ENCODE peak calls at places on chromosomes 12 and 14, in four cellular contexts. F is ovary, Q is tibial nerve, N is sigmoid colon. E is an unnamed sample.

GRCh38 chr12:86137936-86138335 is 118.3 kb downstream of the MGAT4C start:
- DNase-seq in N (no peak), Q (no peak), F (no peak), E (no peak)

GRCh38 chr12:15227004-15227679 is 5.9 kb upstream of the RERG start:
- DNase-seq in F (no peak), N (peak; percentile 80), Q (peak; percentile 19), E (peak; percentile 47)

GRCh38 chr12:65384240-65384639 is 105.8 kb downstream of the MSRB3 start:
- DNase-seq in N (no peak), F (no peak), Q (no peak), E (no peak)

GRCh38 chr12:31589896-31590729 is 823 bp downstream of the DENND5B start:
- DNase-seq in Q (peak; percentile 17), F (peak; percentile 65), N (peak; percentile 84), E (peak; percentile 43)

GRCh38 chr14:52360831-52361230 is 46.7 kb downstream of the PTGER2 start:
- DNase-seq in F (peak; percentile 18), N (peak; percentile 66), Q (no peak), E (no peak)

GRCh38 chr14:76918751-76919421 is 92.7 kb downstream of the LRRC74A start:
- DNase-seq in Q (peak; percentile 91), F (peak; percentile 98), N (peak; percentile 99), E (peak; percentile 95)

GRCh38 chr12:62562892-62563291 is 96.3 kb downstream of the MON2 start:
- DNase-seq in N (no peak), F (no peak), Q (no peak), E (no peak)

GRCh38 chr12:43154498-43155045 is 397.4 kb downstream of the ADAMTS20 start:
- DNase-seq in F (no peak), Q (no peak), N (no peak), E (no peak)

GRCh38 chr12:56158926-56159461 is 835 bp downstream of the MYL6 start:
- DNase-seq in F (peak; percentile 70), Q (peak; percentile 62), N (peak; percentile 97), E (peak; percentile 96)

GRCh38 chr14:73323889-73324535 is 86.7 kb downstream of the PAPLN start:
- DNase-seq in Q (no peak), F (no peak), N (no peak), E (no peak)
- TF ChIP-seq EP300 in Q (no peak), F (no peak), N (no peak), E (no peak)

GRCh38 chr14:101639257-101639833 is 78.0 kb downstream of the DIO3 start:
- DNase-seq in F (no peak), Q (no peak), N (no peak), E (no peak)
- TF ChIP-seq EP300 in F (no peak), Q (no peak), N (no peak), E (no peak)

GRCh38 chr14:26841920-26842741 is 244.3 kb upstream of the NOVA1 start:
- DNase-seq in N (peak; percentile 88), Q (peak; percentile 46), F (peak; percentile 51), E (peak; percentile 66)

GRCh38 chr14:26846388-26846787 is 248.6 kb upstream of the NOVA1 start:
- DNase-seq in F (no peak), N (no peak), Q (no peak), E (no peak)

GRCh38 chr14:26849514-26849913 is 251.7 kb upstream of the NOVA1 start:
- DNase-seq in Q (no peak), F (no peak), N (no peak), E (no peak)

GRCh38 chr14:26841361-26841760 is 243.5 kb upstream of the NOVA1 start:
- DNase-seq in Q (no peak), F (no peak), N (no peak), E (no peak)

GRCh38 chr14:26845106-26845818 is 247.4 kb upstream of the NOVA1 start:
- DNase-seq in N (no peak), F (no peak), Q (no peak), E (no peak)
- TF ChIP-seq EP300 in N (no peak), F (no peak), Q (no peak), E (no peak)

DNA sequence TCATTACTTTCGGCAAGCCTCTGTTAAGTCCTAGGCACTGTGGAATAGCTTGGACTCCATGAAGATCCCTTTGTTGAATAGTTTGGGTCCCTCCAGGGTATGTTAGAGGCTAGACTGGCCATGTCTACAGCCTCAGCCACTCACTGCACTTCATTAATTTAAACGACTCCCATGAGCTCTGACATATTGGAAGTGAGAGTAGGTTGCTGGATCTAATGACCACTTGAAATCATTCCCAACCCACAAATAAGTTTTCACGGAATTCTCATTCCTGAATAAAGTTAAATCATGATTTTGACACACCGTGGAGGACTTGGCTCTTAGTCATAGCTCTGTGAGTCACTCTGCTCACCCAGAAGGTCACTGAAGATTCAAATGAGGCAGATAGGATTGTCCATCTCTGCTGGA is 21.4 kb upstream of the APPL2 start:
- DNase-seq in N (no peak), Q (no peak), F (no peak), E (no peak)
- TF ChIP-seq EP300 in N (no peak), Q (no peak), F (no peak), E (no peak)

GRCh38 chr14:68466491-68466977 is 326.3 kb downstream of the ZFP36L1 start:
- DNase-seq in Q (no peak), N (no peak), F (no peak), E (no peak)
- TF ChIP-seq EP300 in Q (no peak), N (no peak), F (no peak), E (no peak)

GRCh38 chr12:115423546-115423987 is 739.6 kb upstream of the TBX3 start:
- DNase-seq in Q (no peak), F (no peak), N (no peak), E (no peak)
- TF ChIP-seq EP300 in Q (no peak), F (no peak), N (no peak), E (no peak)

GRCh38 chr12:98328467-98328866 is 186.9 kb upstream of the TMPO start:
- DNase-seq in Q (no peak), N (no peak), F (no peak), E (no peak)
- TF ChIP-seq EP300 in Q (no peak), N (no peak), F (no peak), E (no peak)

GRCh38 chr12:20629414-20630156 is 65.5 kb upstream of the SLCO1C1 start:
- DNase-seq in F (peak; percentile 47), N (no peak), Q (no peak), E (no peak)
- TF ChIP-seq EP300 in F (no peak), N (no peak), Q (no peak), E (no peak)